ENCODE peak calls at places on chromosome 18, in nine cellular contexts. J is HepG2, X is neural progenitor cell, P is endothelial cell, K is AG10803, F is foreskin fibroblast, G is glutamatergic neuron, I is A549, Q is fibroblast of lung. C is an unnamed sample.

GRCh38 chr18:7749001-7749391 is 181.9 kb downstream of the PTPRM start:
- DNase-seq in J (no peak), X (no peak), P (no peak), K (no peak), F (no peak), G (no peak), I (no peak), Q (no peak), C (no peak)

GRCh38 chr18:65468881-65469280 is 281.9 kb upstream of the CDH7 start:
- DNase-seq in J (no peak), X (no peak), P (no peak), K (no peak), F (no peak), G (no peak), I (no peak), Q (no peak), C (no peak)

GRCh38 chr18:63508634-63509033 is 31.9 kb downstream of the SERPINB5 start:
- DNase-seq in J (no peak), X (no peak), P (no peak), K (no peak), F (no peak), G (no peak), I (no peak), Q (no peak), C (no peak)

GRCh38 chr18:62519684-62520083 is 3.1 kb upstream of the ZCCHC2 start:
- DNase-seq in J (no peak), X (no peak), P (no peak), K (no peak), F (no peak), G (no peak), I (no peak), Q (no peak), C (no peak)

GRCh38 chr18:48851563-48851962 is 99.2 kb downstream of the SMAD7 start:
- DNase-seq in J (no peak), X (no peak), P (no peak), K (no peak), F (no peak), G (no peak), I (no peak), Q (no peak), C (no peak)

GRCh38 chr18:40152859-40153258 is 1802.2 kb upstream of the PIK3C3 start:
- DNase-seq in J (peak), X (no peak), P (no peak), K (no peak), F (peak), G (no peak), I (no peak), Q (peak), C (no peak)

GRCh38 chr18:4130734-4131719 is 324.1 kb downstream of the DLGAP1 start:
- DNase-seq in J (no peak), X (no peak), P (no peak), K (no peak), F (no peak), G (no peak), I (no peak), Q (no peak), C (no peak)

GRCh38 chr18:78561757-78562445 is 417.7 kb upstream of the SALL3 start:
- DNase-seq in J (no peak), X (peak), P (no peak), K (no peak), F (no peak), G (no peak), I (no peak), Q (no peak), C (no peak)

GRCh38 chr18:76126327-76126726 is 368.7 kb downstream of the ZNF516 start:
- DNase-seq in J (no peak), X (peak), P (peak), K (peak), F (no peak), G (peak), I (no peak), Q (no peak), C (no peak)

GRCh38 chr18:34550156-34550555 is 159.9 kb upstream of the DTNA start:
- DNase-seq in J (no peak), X (no peak), P (no peak), K (no peak), F (no peak), G (no peak), I (no peak), Q (no peak), C (no peak)

GRCh38 chr18:35547008-35547605 is 34.4 kb upstream of the GALNT1 start:
- DNase-seq in J (no peak), X (no peak), P (no peak), K (no peak), F (no peak), G (no peak), I (no peak), Q (no peak), C (no peak)

GRCh38 chr18:24488824-24489493 is 28.5 kb downstream of the HRH4 start:
- DNase-seq in J (peak), X (peak), P (peak), K (peak), F (peak), G (no peak), I (peak), Q (peak), C (no peak)

GRCh38 chr18:7814754-7815315 is 247.7 kb downstream of the PTPRM start:
- DNase-seq in J (no peak), X (no peak), P (no peak), K (no peak), F (no peak), G (no peak), I (no peak), Q (no peak), C (no peak)

GRCh38 chr18:53489266-53489665 is 735.2 kb downstream of the MBD2 start:
- DNase-seq in J (no peak), X (no peak), P (no peak), K (no peak), F (no peak), G (no peak), I (no peak), Q (no peak), C (no peak)

GRCh38 chr18:49565656-49566055 is 3.8 kb downstream of the LIPG start:
- DNase-seq in J (no peak), X (peak), P (no peak), K (no peak), F (peak), G (no peak), I (no peak), Q (peak), C (no peak)

GRCh38 chr18:43007365-43007764 is 108.1 kb downstream of the RIT2 start:
- DNase-seq in J (no peak), X (no peak), P (no peak), K (no peak), F (no peak), G (no peak), I (no peak), Q (no peak), C (no peak)

DNA sequence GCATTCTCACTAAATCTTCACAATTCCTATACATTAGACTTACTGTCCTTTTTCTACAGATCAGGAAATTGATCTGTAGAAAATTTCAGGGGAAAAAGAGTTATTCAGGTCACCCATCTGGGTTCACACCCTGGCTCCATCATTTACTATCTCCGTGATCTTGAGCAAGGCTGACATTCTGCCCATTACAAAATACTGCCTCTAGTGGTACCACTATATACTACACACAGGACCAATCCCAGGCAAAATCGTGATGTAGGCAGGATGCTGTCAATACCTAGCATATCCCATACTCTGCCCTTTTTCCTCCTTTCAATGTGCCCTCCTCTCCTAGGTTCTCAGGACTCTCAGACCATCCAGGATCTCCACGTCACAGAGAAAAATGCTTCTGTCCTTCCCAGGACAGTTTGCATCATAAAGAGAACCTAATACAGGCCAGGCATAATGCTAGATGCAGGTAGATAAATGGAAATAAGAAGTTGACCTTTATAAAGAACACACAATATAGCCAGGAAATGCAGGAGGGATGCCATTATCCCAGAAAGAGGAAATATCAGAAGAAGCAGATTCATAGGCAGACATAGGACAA is 101.9 kb downstream of the CDH20 start:
- DNase-seq in J (peak), X (peak), P (peak), K (peak), F (peak), G (no peak), I (no peak), Q (peak), C (no peak)
- TF ChIP-seq CTCF in J (peak), X (peak), P (peak), K (peak), F (peak), G (peak), I (peak), Q (peak), C (peak)

DNA sequence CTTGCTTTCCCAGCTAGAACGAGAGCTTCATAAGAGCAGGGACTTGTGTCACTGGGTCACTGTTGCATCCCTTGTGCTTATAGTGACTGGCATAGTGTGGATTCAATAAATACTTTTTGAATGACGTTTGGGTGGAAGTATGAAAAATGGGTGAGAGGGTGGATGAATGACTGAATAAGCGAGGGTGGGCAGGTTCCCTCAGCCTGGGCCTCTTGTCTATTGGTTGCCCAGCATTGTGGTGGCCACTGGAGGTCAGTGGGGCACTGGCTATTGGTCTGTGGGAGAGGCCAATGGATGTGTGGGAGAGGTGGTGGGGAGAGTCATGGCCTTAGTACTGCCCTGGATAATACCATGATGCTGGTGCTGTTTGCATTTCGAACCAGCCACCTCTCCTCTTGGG is 93.8 kb upstream of the SKOR2 start:
- DNase-seq in J (no peak), X (no peak), P (no peak), K (no peak), F (no peak), G (no peak), I (no peak), Q (no peak), C (no peak)
- TF ChIP-seq CTCF in J (peak), X (no peak), P (no peak), K (no peak), F (no peak), G (no peak), I (no peak), Q (no peak), C (no peak)

GRCh38 chr18:2337552-2338141 is 233.7 kb downstream of the METTL4 start:
- DNase-seq in J (peak), X (peak), P (peak), K (peak), F (peak), G (peak), I (peak), Q (peak), C (no peak)
- TF ChIP-seq CTCF in J (peak), X (peak), P (peak), K (peak), F (peak), G (peak), I (peak), Q (peak), C (peak)

GRCh38 chr18:51135795-51136194 is 61.7 kb downstream of the MEX3C start:
- DNase-seq in J (peak), X (no peak), P (no peak), K (no peak), F (no peak), G (no peak), I (no peak), Q (no peak), C (no peak)
- TF ChIP-seq CTCF in J (peak), X (peak), P (peak), K (peak), F (peak), G (peak), I (peak), Q (no peak), C (peak)

GRCh38 chr18:11429876-11430275 is 179.5 kb upstream of the SLC35G4 start:
- DNase-seq in J (no peak), X (no peak), P (no peak), K (no peak), F (no peak), G (no peak), I (no peak), Q (no peak), C (no peak)
- TF ChIP-seq CTCF in J (no peak), X (no peak), P (no peak), K (no peak), F (no peak), G (no peak), I (no peak), Q (no peak), C (no peak)

DNA sequence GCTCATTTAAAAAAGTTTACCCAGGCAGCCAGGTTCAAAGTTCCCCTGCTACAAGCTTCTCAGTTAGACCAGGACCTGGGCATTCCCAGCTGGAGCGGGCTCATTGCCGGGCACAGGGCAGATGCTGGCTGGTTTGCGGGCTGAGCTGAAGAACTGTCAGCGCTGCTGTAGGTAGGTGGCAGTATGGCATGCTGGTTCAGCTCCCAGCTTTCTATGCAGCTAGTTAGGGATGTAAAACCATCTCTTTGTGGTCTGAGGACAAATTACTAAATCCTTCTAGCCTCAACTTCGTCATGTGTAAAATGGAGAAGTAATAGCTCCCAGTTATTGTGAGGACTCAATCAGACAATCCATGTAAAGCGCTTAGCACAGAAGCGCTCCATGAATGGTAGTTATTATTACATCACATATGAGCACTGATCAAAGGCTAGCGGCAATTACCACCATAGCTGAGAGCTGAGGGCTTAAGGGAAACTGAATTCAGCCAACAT is 2.4 kb upstream of the LDLRAD4 start:
- DNase-seq in J (peak), X (peak), P (peak), K (peak), F (peak), G (peak), I (peak), Q (peak), C (no peak)
- TF ChIP-seq CTCF in J (peak), X (peak), P (peak), K (peak), F (peak), G (no peak), I (peak), Q (peak), C (peak)